ENCODE peak calls at places on chromosomes 7 and 10, in nine cellular contexts. G is brain microvascular endothelial cell, L is MM.1S, X is pancreas, J is cardiac muscle cell, Q is PC-9, P is tibial nerve, C is dorsolateral prefrontal cortex, E is transverse colon. F is an unnamed sample.

GRCh38 chr10:33800545-33800944 is 466.1 kb upstream of the NRP1 start:
- DNase-seq in G (no peak), L (no peak), X (no peak), J (no peak), Q (no peak), P (no peak), C (no peak), E (no peak), F (no peak)

GRCh38 chr7:132250480-132251326 is 325.6 kb downstream of the PLXNA4 start:
- DNase-seq in G (no peak), L (no peak), X (no peak), J (no peak), Q (no peak), P (no peak), C (no peak), E (no peak), F (peak; percentile 73)

GRCh38 chr10:125193306-125193877 is 33.0 kb upstream of the CTBP2 start:
- DNase-seq in G (no peak), L (no peak), X (no peak), J (no peak), Q (no peak), P (no peak), C (no peak), E (no peak), F (no peak)

GRCh38 chr10:109968954-109969644 is 38.7 kb upstream of the ADD3 start:
- DNase-seq in G (no peak), L (no peak), X (no peak), J (peak; percentile 39), Q (no peak), P (no peak), C (no peak), E (peak; percentile 42), F (no peak)

GRCh38 chr7:143452495-143452894 is 9.2 kb downstream of the TAS2R60 start:
- DNase-seq in G (no peak), L (no peak), X (no peak), J (no peak), Q (no peak), P (no peak), C (no peak), E (no peak), F (no peak)

GRCh38 chr10:121804460-121804859 is 123.4 kb downstream of the ATE1 start:
- DNase-seq in G (peak; percentile 62), L (no peak), X (no peak), J (peak; percentile 55), Q (no peak), P (no peak), C (no peak), E (no peak), F (no peak)

GRCh38 chr10:86971146-86971991 is 3.1 kb downstream of the ADIRF start:
- DNase-seq in G (peak; percentile 27), L (peak; percentile 67), X (peak; percentile 96), J (peak; percentile 90), Q (peak; percentile 66), P (peak; percentile 91), C (no peak), E (peak; percentile 94), F (peak; percentile 84)

GRCh38 chr10:14190702-14191101 is 140.0 kb downstream of the FRMD4A start:
- DNase-seq in G (no peak), L (no peak), X (no peak), J (no peak), Q (no peak), P (no peak), C (no peak), E (no peak), F (no peak)

GRCh38 chr10:26790596-26790995 is 70.2 kb downstream of the ABI1 start:
- DNase-seq in G (peak; percentile 11), L (no peak), X (no peak), J (no peak), Q (no peak), P (no peak), C (no peak), E (no peak), F (no peak)

GRCh38 chr7:45566386-45566785 is 7.8 kb upstream of the ADCY1 start:
- DNase-seq in G (no peak), L (no peak), X (no peak), J (no peak), Q (no peak), P (no peak), C (no peak), E (no peak), F (no peak)

DNA sequence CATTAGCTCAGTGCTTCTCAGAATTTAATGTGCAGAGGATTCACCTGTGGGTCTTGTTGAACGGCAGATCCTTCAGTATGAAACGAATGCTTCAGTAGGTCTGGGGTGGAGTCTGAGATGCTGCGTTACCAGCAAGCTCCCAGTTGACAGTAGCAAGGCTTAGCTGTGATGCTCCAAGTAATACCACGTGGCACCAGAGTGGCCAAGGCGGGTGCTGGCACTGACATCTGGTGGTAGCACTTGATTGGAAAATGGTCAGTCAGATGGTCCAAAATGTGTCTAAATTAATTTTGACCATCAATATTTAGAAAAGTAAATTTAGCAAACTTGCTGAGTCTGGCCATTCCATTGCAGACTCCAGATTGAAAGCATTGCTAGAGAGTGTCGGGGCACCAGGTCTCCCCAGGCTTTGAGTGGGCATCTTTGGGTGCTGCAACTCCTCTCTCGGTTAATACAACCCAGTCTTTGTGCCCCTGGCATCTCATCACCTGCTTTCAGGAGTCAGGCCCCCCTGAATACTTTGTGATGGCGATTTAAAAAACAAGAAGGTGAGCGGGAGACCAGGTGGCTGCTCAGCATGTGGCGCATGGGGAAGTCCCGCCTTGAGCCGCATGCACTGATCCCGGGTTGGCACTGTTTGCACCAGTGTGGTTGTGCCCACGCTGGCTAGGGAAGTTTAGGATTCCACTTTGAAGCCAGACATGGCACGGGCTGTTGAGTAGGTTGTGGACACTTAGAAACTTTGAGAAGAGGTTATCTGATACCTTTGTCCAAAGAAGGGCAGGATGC is 130.0 kb downstream of the NT5C2 start:
- DNase-seq in G (no peak), L (no peak), X (no peak), J (no peak), Q (no peak), P (no peak), C (peak; percentile 47), E (no peak), F (peak; percentile 49)
- TF ChIP-seq CTCF in G (peak; percentile 37), L (no peak), X (no peak), J (no peak), Q (peak; percentile 20), P (no peak), C (peak; percentile 72), E (peak; percentile 3), F (peak; percentile 44)

GRCh38 chr10:91409069-91409868 is 875 bp upstream of the HECTD2 start:
- DNase-seq in G (peak; percentile 73), L (peak; percentile 41), X (peak; percentile 74), J (peak; percentile 95), Q (peak; percentile 42), P (peak; percentile 49), C (peak; percentile 54), E (peak; percentile 77), F (no peak)

GRCh38 chr10:91410638-91411367 is 659 bp downstream of the HECTD2 start:
- DNase-seq in G (peak; percentile 52), L (peak; percentile 57), X (no peak), J (peak; percentile 50), Q (no peak), P (no peak), C (peak; percentile 19), E (no peak), F (no peak)

GRCh38 chr10:91415816-91416215 is 5.7 kb downstream of the HECTD2 start:
- DNase-seq in G (no peak), L (no peak), X (no peak), J (no peak), Q (no peak), P (no peak), C (no peak), E (no peak), F (no peak)

GRCh38 chr10:91409869-91410637 is at the start of gene HECTD2:
- DNase-seq in G (peak; percentile 43), L (peak; percentile 81), X (peak; percentile 84), J (peak; percentile 87), Q (peak; percentile 35), P (peak; percentile 50), C (peak; percentile 67), E (peak; percentile 84), F (peak; percentile 92)

GRCh38 chr10:91412688-91413087 is 2.5 kb downstream of the HECTD2 start:
- DNase-seq in G (no peak), L (no peak), X (no peak), J (no peak), Q (no peak), P (no peak), C (no peak), E (no peak), F (no peak)
- H3K4me3 ChIP-seq in G (no peak overlapping the region), L (no peak overlapping the region), X (no peak overlapping the region), J (no peak overlapping the region), Q (no peak overlapping the region), P (no peak overlapping the region), C (peak overlapping the region; percentile 89), E (no peak overlapping the region), F (no peak overlapping the region)

GRCh38 chr7:16883918-16884317 is 2.1 kb upstream of the AGR3 start:
- DNase-seq in G (no peak), L (no peak), X (no peak), J (no peak), Q (no peak), P (no peak), C (no peak), E (no peak), F (no peak)

GRCh38 chr7:16880469-16881034 is 1.2 kb downstream of the AGR3 start:
- DNase-seq in G (no peak), L (no peak), X (no peak), J (no peak), Q (no peak), P (no peak), C (no peak), E (peak; percentile 44), F (no peak)

GRCh38 chr7:16881809-16882208 is at the start of gene AGR3:
- DNase-seq in G (no peak), L (no peak), X (no peak), J (no peak), Q (peak; percentile 49), P (no peak), C (no peak), E (no peak), F (no peak)
- H3K27ac ChIP-seq in G (no peak within 1 kb of the TSS), L (no peak within 1 kb of the TSS), X (peak within 1 kb of the TSS; percentile 48), J (no peak within 1 kb of the TSS), Q (no peak within 1 kb of the TSS), P (no peak within 1 kb of the TSS), C (no peak within 1 kb of the TSS), E (peak within 1 kb of the TSS; percentile 88), F (no peak within 1 kb of the TSS)

GRCh38 chr10:65143723-65144122 is 1622.5 kb downstream of the REEP3 start:
- DNase-seq in G (no peak), L (no peak), X (no peak), J (no peak), Q (no peak), P (no peak), C (no peak), E (no peak), F (no peak)
- TF ChIP-seq CTCF in G (no peak), L (no peak), X (no peak), J (no peak), Q (no peak), P (no peak), C (no peak), E (no peak), F (no peak)